ENCODE peak calls at places on chromosome 13, in six cellular contexts. A is HCT116, P is HepG2, C is K562, E is GM12878, M is H1. R is an unnamed sample.

GRCh38 chr13:65913173-65913572 is 1317.0 kb downstream of the PCDH9 start:
- DNase-seq in A (peak; percentile 22), P (no peak), C (no peak), E (no peak), M (no peak), R (no peak)

GRCh38 chr13:23497186-23497585 is 63.7 kb upstream of the SACS start:
- DNase-seq in A (no peak), P (no peak), C (no peak), E (no peak), M (no peak), R (no peak)

GRCh38 chr13:36131931-36132297 is 732 bp upstream of the DCLK1 start:
- DNase-seq in A (no peak), P (no peak), C (no peak), E (no peak), M (no peak), R (no peak)

GRCh38 chr13:31334994-31335549 is 135.3 kb downstream of the B3GLCT start:
- DNase-seq in A (no peak), P (no peak), C (no peak), E (no peak), M (no peak), R (no peak)

GRCh38 chr13:43872181-43872580 is 7.4 kb downstream of the CCDC122 start:
- DNase-seq in A (no peak), P (no peak), C (no peak), E (no peak), M (no peak), R (no peak)

GRCh38 chr13:49517461-49517860 is 21.7 kb downstream of the PHF11 start:
- DNase-seq in A (no peak), P (peak; percentile 26), C (no peak), E (no peak), M (no peak), R (no peak)

GRCh38 chr13:74246398-74246975 is 112.3 kb upstream of the KLF12 start:
- DNase-seq in A (no peak), P (no peak), C (no peak), E (no peak), M (no peak), R (no peak)

GRCh38 chr13:67134322-67135129 is 95.6 kb downstream of the PCDH9 start:
- DNase-seq in A (no peak), P (no peak), C (no peak), E (no peak), M (no peak), R (no peak)

GRCh38 chr13:31442605-31443004 is 242.8 kb downstream of the B3GLCT start:
- DNase-seq in A (no peak), P (no peak), C (no peak), E (no peak), M (no peak), R (no peak)

GRCh38 chr13:112783135-112783945 is 93.5 kb downstream of the ATP11A start:
- DNase-seq in A (no peak), P (no peak), C (no peak), E (no peak), M (peak; percentile 43), R (no peak)

GRCh38 chr13:108288741-108289140 is 19.2 kb downstream of the TNFSF13B start:
- DNase-seq in A (no peak), P (no peak), C (no peak), E (no peak), M (no peak), R (no peak)

GRCh38 chr13:26707122-26708006 is 53.2 kb downstream of the GPR12 start:
- DNase-seq in A (peak; percentile 27), P (peak; percentile 50), C (peak; percentile 14), E (no peak), M (no peak), R (peak; percentile 61)

GRCh38 chr13:107459430-107459829 is 755.9 kb downstream of the LIG4 start:
- DNase-seq in A (no peak), P (no peak), C (no peak), E (no peak), M (no peak), R (no peak)

GRCh38 chr13:84050551-84050950 is 168.3 kb upstream of the SLITRK1 start:
- DNase-seq in A (no peak), P (no peak), C (no peak), E (no peak), M (no peak), R (no peak)

GRCh38 chr13:80305737-80306136 is 35.2 kb downstream of the SPRY2 start:
- DNase-seq in A (no peak), P (no peak), C (no peak), E (no peak), M (no peak), R (no peak)

GRCh38 chr13:86856996-86857395 is 814.2 kb upstream of the SLITRK5 start:
- DNase-seq in A (peak; percentile 47), P (peak; percentile 5), C (no peak), E (no peak), M (no peak), R (no peak)

GRCh38 chr13:110387451-110388140 is 80.5 kb downstream of the COL4A2 start:
- DNase-seq in A (no peak), P (no peak), C (no peak), E (no peak), M (peak; percentile 58), R (no peak)
- TF ChIP-seq ZNF274 in A (no peak), P (no peak), C (no peak), E (no peak), M (no peak), R (no peak)

DNA sequence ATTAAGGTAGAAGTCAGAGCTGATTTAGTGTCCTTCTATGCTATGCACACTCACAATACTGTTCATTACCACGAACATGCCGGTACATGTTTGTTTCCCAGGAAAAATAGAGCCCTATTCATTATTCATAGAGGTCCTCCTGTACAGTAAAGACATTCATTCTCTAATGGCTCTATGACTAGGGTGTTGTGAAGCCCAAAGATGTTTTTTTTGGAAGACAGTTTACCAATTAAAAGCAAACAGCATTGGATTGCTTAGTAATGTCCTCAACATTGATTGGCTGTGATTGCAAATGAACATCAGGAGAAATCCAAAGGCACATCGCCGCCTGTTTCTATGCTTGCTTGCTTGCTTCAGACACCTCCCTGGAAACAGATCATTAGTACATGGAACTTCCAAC is 8.9 kb upstream of the GPC6 start:
- DNase-seq in A (no peak), P (peak; percentile 32), C (peak; percentile 16), E (no peak), M (no peak), R (no peak)
- H3K4me3 ChIP-seq in A (no peak overlapping the region), P (no peak overlapping the region), C (no peak overlapping the region), E (no peak overlapping the region), M (no peak overlapping the region), R (no peak overlapping the region)

GRCh38 chr13:22198001-22198400 is 527.1 kb downstream of the FGF9 start:
- DNase-seq in A (no peak), P (no peak), C (no peak), E (no peak), M (no peak), R (no peak)
- TF ChIP-seq ZNF274 in A (no peak), P (no peak), C (no peak), E (no peak), M (no peak), R (no peak)

DNA sequence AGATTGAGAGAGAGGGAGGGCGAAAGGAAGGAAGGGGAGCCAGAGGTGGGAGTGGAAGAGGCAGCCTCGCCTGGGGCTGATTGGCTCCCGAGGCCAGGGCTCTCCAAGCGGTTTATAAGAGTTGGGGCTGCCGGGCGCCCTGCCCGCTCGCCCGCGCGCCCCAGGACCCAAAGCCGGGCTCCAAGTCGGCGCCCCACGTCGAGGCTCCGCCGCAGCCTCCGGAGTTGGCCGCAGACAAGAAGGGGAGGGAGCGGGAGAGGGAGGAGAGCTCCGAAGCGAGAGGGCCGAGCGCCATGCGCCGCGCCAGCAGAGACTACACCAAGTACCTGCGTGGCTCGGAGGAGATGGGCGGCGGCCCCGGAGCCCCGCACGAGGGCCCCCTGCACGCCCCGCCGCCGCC is at the start of gene TNFSF11:
- DNase-seq in A (no peak), P (no peak), C (no peak), E (no peak), M (peak; percentile 81), R (peak; percentile 25)
- H3K4me3 ChIP-seq in A (no peak within 1 kb of the TSS), P (no peak within 1 kb of the TSS), C (no peak within 1 kb of the TSS), E (peak within 1 kb of the TSS; percentile 74), M (peak within 1 kb of the TSS; percentile 76), R (peak within 1 kb of the TSS; percentile 66)

DNA sequence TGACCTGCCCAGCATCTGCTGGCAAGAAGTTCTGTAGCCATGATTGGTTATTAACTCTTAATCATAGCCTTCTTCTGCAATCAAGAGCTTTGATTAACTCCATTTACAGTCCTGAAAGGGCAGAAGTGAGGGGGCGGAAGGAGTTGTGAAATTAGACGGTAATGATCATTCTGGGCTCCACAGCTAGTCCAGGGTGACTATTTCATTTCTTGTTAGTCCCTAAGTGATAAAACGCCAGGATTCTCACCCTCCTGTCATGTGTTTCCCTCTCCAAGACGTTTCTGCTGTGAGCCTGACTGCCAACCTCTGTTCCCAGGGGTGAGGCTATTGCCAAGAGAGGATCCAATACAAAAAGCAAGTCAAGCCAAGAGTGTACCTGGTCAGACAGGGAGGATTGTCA is 155.9 kb upstream of the IPO5 start:
- DNase-seq in A (no peak), P (no peak), C (no peak), E (no peak), M (no peak), R (no peak)
- TF ChIP-seq ZNF274 in A (no peak), P (no peak), C (no peak), E (no peak), M (no peak), R (no peak)

DNA sequence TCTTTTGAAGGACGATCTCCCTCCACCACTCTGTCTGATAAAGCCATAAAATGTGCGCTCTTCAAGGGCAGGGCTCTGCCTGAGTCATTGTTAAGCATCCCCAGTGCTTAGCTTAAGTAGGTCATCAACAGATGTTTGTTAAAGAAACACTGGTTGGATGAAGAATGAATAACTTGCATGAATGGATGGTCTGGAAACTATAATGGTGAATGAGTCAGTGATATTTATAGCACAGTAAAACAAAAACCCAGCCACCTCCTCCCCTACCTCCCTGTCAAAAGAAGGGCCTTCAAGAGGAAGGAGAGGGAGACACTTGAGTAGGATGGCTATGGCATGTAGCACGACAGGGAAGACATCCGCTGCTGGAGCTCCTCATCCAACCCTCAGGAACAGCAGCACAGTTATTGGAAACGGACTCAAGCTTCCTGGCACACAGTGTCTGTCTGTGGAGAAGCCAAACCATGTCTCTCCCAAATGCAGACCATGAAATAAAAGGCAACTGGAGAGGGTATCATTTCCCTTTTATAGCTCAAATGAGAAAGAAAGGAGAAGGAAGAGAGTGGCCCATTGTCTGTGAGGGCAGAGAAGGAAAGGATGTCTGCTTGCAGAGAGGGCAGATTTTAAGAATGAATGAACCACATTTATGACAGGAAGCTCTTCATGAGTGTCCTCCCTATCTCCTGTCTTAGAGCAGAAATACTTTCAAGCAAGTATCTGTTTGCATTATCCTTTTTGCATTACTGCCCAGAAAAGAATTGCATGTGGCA is 183.4 kb upstream of the UBL3 start:
- DNase-seq in A (no peak), P (no peak), C (no peak), E (no peak), M (no peak), R (no peak)
- H3K4me3 ChIP-seq in A (no peak overlapping the region), P (no peak overlapping the region), C (no peak overlapping the region), E (no peak overlapping the region), M (no peak overlapping the region), R (no peak overlapping the region)

GRCh38 chr13:98022210-98022609 is 68.7 kb downstream of the IPO5 start:
- DNase-seq in A (no peak), P (peak; percentile 29), C (no peak), E (no peak), M (no peak), R (no peak)
- TF ChIP-seq ZNF274 in A (no peak), P (no peak), C (no peak), E (no peak), M (no peak), R (no peak)